ENCODE peak calls at places on chromosome 14, in six cellular contexts. D, E, X, I, Q and Z are unnamed samples.

GRCh38 chr14:72416892-72417291 is 477.0 kb downstream of the DPF3 start:
- DNase-seq in Q (no peak), E (no peak), X (no peak), I (no peak), D (peak; percentile 9), Z (no peak)

GRCh38 chr14:69043598-69044267 is 64.6 kb upstream of the ACTN1 start:
- DNase-seq in Q (no peak), D (no peak), I (no peak), X (no peak), E (no peak), Z (no peak)

GRCh38 chr14:21414137-21414631 is 30.4 kb upstream of the SUPT16H start:
- DNase-seq in X (no peak), Q (no peak), E (no peak), D (no peak), I (no peak), Z (no peak)

GRCh38 chr14:57699947-57700346 is 165.9 kb downstream of the SLC35F4 start:
- DNase-seq in D (no peak), E (no peak), X (no peak), Q (no peak), I (no peak), Z (no peak)

GRCh38 chr14:52268191-52269061 is 928 bp downstream of the PTGDR start:
- DNase-seq in Q (peak; percentile 84), X (no peak), I (no peak), E (no peak), D (no peak), Z (no peak)

GRCh38 chr14:67746927-67747326 is 45.2 kb downstream of the RDH12 start:
- DNase-seq in D (no peak), I (no peak), E (no peak), Q (no peak), X (no peak), Z (no peak)

GRCh38 chr14:101560534-101561113 is 671 bp upstream of the DIO3 start:
- DNase-seq in D (no peak), X (no peak), I (no peak), E (no peak), Q (no peak), Z (no peak)

GRCh38 chr14:58298477-58298879 is at the start of gene ARID4A:
- DNase-seq in X (no peak), Q (peak; percentile 94), E (no peak), D (peak; percentile 92), I (peak; percentile 83), Z (no peak)

GRCh38 chr14:24679248-24680085 is 45.5 kb upstream of the GZMB start:
- DNase-seq in I (no peak), Q (no peak), D (no peak), X (no peak), E (no peak), Z (no peak)

DNA sequence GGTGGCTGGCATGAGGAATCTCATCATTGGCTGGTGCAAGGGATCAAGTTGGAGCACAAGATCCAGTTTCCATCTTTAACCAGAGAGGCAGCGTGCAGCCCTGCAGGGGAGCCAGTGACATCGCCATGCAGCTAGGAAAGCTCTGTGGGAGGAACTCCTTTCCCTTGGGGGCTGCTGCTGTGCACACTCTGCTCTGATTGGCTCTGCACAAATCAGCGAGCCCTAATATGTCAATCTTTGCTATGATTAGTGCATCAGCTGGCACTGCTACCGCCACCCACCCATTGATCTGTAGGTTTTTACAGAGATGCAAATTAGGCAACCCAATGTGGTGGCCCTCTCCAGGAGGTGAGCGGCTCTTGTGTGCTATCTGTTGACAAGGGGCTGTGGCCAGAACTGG is 262.6 kb downstream of the PCNX1 start:
- DNase-seq in I (no peak), D (no peak), E (no peak), X (no peak), Q (no peak), Z (no peak)
- H3K4me3 ChIP-seq in I (no peak overlapping the region), D (no peak overlapping the region), E (no peak overlapping the region), X (no peak overlapping the region), Q (no peak overlapping the region), Z (no peak overlapping the region)

GRCh38 chr14:103604620-103605019 is 24.4 kb upstream of the KLC1 start:
- DNase-seq in D (no peak), I (no peak), Q (no peak), E (no peak), X (no peak), Z (no peak)

GRCh38 chr14:103611215-103611614 is 17.8 kb upstream of the KLC1 start:
- DNase-seq in I (no peak), E (no peak), D (no peak), Q (no peak), X (no peak), Z (no peak)

GRCh38 chr14:103607822-103608221 is 21.2 kb upstream of the KLC1 start:
- DNase-seq in Q (no peak), I (no peak), D (no peak), E (no peak), X (no peak), Z (no peak)

GRCh38 chr14:103607039-103607668 is 21.9 kb upstream of the KLC1 start:
- DNase-seq in X (peak; percentile 80), Q (peak; percentile 85), D (peak; percentile 81), E (peak; percentile 25), I (peak; percentile 80), Z (peak; percentile 96)
- TF ChIP-seq CTCF in X (peak; percentile 52), Q (no peak), D (no peak), E (no peak), I (peak; percentile 50), Z (peak; percentile 36)

DNA sequence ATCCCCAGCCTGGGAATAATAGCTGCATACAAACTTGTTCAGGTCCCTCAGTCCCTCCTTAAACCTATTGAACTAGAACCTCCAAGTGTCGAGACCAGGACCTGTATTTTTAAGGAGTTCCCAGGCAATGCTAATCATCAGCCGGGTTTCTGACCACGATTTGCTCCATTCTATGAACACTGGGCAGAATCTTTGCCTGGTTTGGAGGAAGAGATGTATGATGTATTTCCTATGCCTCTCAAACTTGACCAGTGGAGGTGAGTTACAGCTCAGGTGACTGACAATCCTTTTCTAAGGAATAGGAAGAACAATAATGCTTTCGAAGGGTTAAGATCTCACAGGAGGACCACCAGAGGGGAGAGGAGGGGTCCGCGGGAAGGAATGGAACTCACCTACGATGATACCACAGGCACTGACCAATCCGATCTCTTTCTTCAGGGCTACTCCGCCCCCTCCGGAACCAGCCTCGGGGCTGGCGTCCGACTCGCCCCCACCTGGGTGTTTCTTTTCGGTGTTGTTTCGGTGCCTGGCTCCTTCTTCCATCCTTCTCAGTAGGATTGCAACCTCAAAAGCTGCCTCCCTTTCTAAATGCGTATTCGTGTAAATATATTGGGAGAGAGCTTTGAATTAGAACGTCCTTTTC is 967 bp downstream of the SLC7A8 start:
- DNase-seq in D (peak; percentile 70), I (no peak), X (no peak), E (peak; percentile 56), Q (peak; percentile 83), Z (no peak)
- H3K4me3 ChIP-seq in D (peak overlapping the region; percentile 45), I (peak overlapping the region; percentile 69), X (peak overlapping the region; percentile 41), E (peak overlapping the region; percentile 31), Q (peak overlapping the region; percentile 45), Z (peak overlapping the region; percentile 45)

DNA sequence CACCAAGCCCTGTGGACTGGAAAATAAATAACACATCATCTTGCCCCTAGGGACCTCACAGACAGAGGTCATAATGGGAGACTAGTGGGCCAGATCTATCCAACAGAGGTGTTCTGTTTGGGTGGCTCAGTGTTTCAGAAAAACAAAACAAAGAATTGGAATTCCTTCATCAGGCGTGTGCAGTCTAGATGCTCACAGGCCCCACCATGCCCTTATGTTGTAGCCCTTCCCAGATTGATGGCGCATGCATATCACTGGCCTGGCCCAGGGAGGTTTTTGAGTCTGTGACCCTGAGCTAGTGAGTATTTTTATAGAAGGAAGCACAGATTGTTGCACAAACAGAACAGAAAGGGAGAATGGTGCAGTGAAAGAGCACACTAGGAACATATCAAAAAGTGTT is 859.6 kb downstream of the BCL11B start:
- DNase-seq in Q (no peak), X (no peak), D (no peak), I (no peak), E (no peak), Z (no peak)
- TF ChIP-seq CTCF in Q (no peak), X (no peak), D (no peak), I (no peak), E (no peak), Z (no peak)

GRCh38 chr14:49982082-49982481 is 89.2 kb downstream of the ARF6 start:
- DNase-seq in X (no peak), D (no peak), E (no peak), I (no peak), Q (no peak), Z (no peak)

GRCh38 chr14:49984419-49984818 is 91.5 kb downstream of the ARF6 start:
- DNase-seq in X (no peak), Q (no peak), D (no peak), E (no peak), I (no peak), Z (no peak)

GRCh38 chr14:49986344-49987014 is 93.6 kb downstream of the ARF6 start:
- DNase-seq in X (no peak), Q (no peak), D (no peak), I (no peak), E (no peak), Z (no peak)

GRCh38 chr14:49980027-49980426 is 87.1 kb downstream of the ARF6 start:
- DNase-seq in Q (no peak), I (no peak), E (no peak), X (no peak), D (no peak), Z (no peak)

DNA sequence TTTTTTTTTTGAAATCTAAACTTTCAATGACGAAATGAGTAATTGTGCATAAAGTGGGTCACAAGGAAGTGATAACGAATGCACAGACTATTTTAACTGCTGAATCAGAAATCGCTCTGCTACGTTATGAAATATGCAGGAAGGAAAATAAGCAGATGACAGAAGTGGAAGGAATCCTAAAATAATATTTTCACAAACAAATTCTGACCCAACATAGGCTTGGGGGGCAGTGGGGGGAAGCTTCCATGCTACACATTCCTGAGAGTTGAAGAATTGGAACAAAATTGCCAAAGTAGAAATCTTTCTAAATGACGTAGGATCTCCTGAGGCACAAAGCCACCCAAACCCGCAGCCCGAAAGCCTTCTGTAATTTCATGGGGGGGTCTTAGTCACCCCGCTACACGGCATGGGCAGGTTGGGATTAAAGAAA is 89.7 kb downstream of the ARF6 start:
- DNase-seq in I (no peak), Q (no peak), X (no peak), D (no peak), E (no peak), Z (no peak)
- H3K4me3 ChIP-seq in I (peak overlapping the region; percentile 38), Q (no peak overlapping the region), X (no peak overlapping the region), D (no peak overlapping the region), E (no peak overlapping the region), Z (no peak overlapping the region)

GRCh38 chr14:36975834-36976233 is 196.6 kb downstream of the SLC25A21 start:
- DNase-seq in X (no peak), D (no peak), E (no peak), Q (no peak), I (no peak), Z (no peak)
- TF ChIP-seq CTCF in X (no peak), D (no peak), E (no peak), Q (no peak), I (no peak), Z (no peak)

DNA sequence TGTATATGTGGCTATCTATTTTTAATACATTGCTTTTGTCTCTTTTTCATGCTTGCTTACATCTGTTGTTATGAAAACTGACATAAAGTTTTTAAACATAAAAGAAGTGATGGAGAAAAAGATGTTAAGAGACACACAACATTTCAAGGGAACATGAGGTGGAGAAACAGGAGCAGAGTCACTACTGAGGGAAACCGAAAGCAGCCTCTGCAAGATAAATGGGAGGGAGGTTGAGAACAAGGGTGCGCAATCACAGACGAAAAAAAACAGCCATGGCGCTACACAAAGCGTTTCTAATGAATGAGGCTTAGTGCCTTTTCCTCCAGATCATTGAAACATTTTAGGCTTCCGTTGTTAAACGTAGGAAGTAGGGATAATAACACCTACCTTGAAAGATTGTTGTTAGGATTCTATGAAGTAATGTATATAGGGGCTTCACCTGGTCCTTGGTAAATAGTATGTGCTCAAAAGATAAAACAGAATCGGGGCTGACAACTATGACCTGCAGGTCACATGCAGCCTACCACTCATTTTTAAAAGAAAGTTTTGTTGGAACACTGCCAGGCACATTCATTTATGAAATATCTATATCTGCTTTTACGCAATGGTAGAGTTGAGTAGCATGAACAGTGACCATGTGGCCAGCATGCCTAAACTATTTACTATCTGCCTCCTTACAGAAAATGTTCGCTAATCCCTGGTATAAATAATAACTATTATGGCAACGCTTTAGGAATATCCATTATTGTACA is 228.2 kb upstream of the NPAS3 start:
- DNase-seq in Q (no peak), D (no peak), E (no peak), X (no peak), I (no peak), Z (no peak)
- H3K4me3 ChIP-seq in Q (no peak overlapping the region), D (peak overlapping the region; percentile 2), E (no peak overlapping the region), X (no peak overlapping the region), I (peak overlapping the region; percentile 10), Z (no peak overlapping the region)